ENCODE peak calls at places on chromosomes 2 and 18, in four cellular contexts. One of them, this sample, is unnamed.

GRCh38 chr2:233426619-233427342 is 72.5 kb downstream of the DGKD start:
- DNase-seq in anterior cingulate cortex: no peak
- DNase-seq in T-cell: no peak
- DNase-seq in CD4-positive, alpha-beta memory T cell: no peak
- DNase-seq in this sample: peak

GRCh38 chr2:186274936-186275575 is 211.0 kb upstream of the ZC3H15 start:
- DNase-seq in CD4-positive, alpha-beta memory T cell: no peak
- DNase-seq in T-cell: no peak
- DNase-seq in anterior cingulate cortex: no peak
- DNase-seq in this sample: no peak

GRCh38 chr2:153875801-153876466 is 4.2 kb downstream of the GALNT13 start:
- DNase-seq in CD4-positive, alpha-beta memory T cell: no peak
- DNase-seq in anterior cingulate cortex: no peak
- DNase-seq in T-cell: no peak
- DNase-seq in this sample: no peak

GRCh38 chr2:71126957-71127356 is 3.1 kb downstream of the MCEE start:
- DNase-seq in CD4-positive, alpha-beta memory T cell: no peak
- DNase-seq in T-cell: no peak
- DNase-seq in anterior cingulate cortex: no peak
- DNase-seq in this sample: no peak

GRCh38 chr2:69450735-69451416 is 13.6 kb upstream of the NFU1 start:
- DNase-seq in anterior cingulate cortex: no peak
- DNase-seq in CD4-positive, alpha-beta memory T cell: no peak
- DNase-seq in T-cell: no peak
- DNase-seq in this sample: no peak

GRCh38 chr2:187593697-187594096 is 39.5 kb upstream of the TFPI start:
- DNase-seq in anterior cingulate cortex: no peak
- DNase-seq in T-cell: no peak
- DNase-seq in CD4-positive, alpha-beta memory T cell: no peak
- DNase-seq in this sample: no peak

GRCh38 chr18:7028625-7029024 is 89.0 kb downstream of the LAMA1 start:
- DNase-seq in CD4-positive, alpha-beta memory T cell: no peak
- DNase-seq in anterior cingulate cortex: no peak
- DNase-seq in T-cell: no peak
- DNase-seq in this sample: no peak

GRCh38 chr2:6425037-6425436 is 440.7 kb downstream of the CMPK2 start:
- DNase-seq in CD4-positive, alpha-beta memory T cell: no peak
- DNase-seq in anterior cingulate cortex: no peak
- DNase-seq in T-cell: no peak
- DNase-seq in this sample: no peak

GRCh38 chr2:120985174-120985996 is 249.7 kb downstream of the GLI2 start:
- DNase-seq in anterior cingulate cortex: no peak
- DNase-seq in CD4-positive, alpha-beta memory T cell: no peak
- DNase-seq in T-cell: no peak
- DNase-seq in this sample: no peak

GRCh38 chr2:239349448-239350135 is 51.2 kb downstream of the HDAC4 start:
- DNase-seq in CD4-positive, alpha-beta memory T cell: no peak
- DNase-seq in anterior cingulate cortex: no peak
- DNase-seq in T-cell: no peak
- DNase-seq in this sample: no peak

GRCh38 chr18:48730010-48730409 is 191.2 kb downstream of the CTIF start:
- DNase-seq in T-cell: no peak
- DNase-seq in anterior cingulate cortex: no peak
- DNase-seq in CD4-positive, alpha-beta memory T cell: no peak
- DNase-seq in this sample: no peak

GRCh38 chr2:121521359-121521758 is 9.3 kb upstream of the RNU4ATAC start:
- DNase-seq in T-cell: no peak
- DNase-seq in CD4-positive, alpha-beta memory T cell: no peak
- DNase-seq in anterior cingulate cortex: peak
- DNase-seq in this sample: no peak

GRCh38 chr2:4412637-4413187 is 709.3 kb downstream of the DCDC2C start:
- DNase-seq in anterior cingulate cortex: no peak
- DNase-seq in T-cell: no peak
- DNase-seq in CD4-positive, alpha-beta memory T cell: no peak
- DNase-seq in this sample: no peak

GRCh38 chr2:96095116-96095636 is 21.2 kb downstream of the ADRA2B start:
- DNase-seq in CD4-positive, alpha-beta memory T cell: no peak
- DNase-seq in T-cell: no peak
- DNase-seq in anterior cingulate cortex: no peak
- DNase-seq in this sample: no peak

GRCh38 chr2:112031473-112031872 is 23.6 kb upstream of the TMEM87B start:
- DNase-seq in CD4-positive, alpha-beta memory T cell: no peak
- DNase-seq in anterior cingulate cortex: no peak
- DNase-seq in T-cell: no peak
- DNase-seq in this sample: no peak

GRCh38 chr2:205892141-205893064 is 193.6 kb downstream of the INO80D start:
- DNase-seq in CD4-positive, alpha-beta memory T cell: no peak
- DNase-seq in anterior cingulate cortex: peak
- DNase-seq in T-cell: no peak
- DNase-seq in this sample: no peak

GRCh38 chr18:45248240-45248903 is 366.9 kb upstream of the SLC14A2 start:
- DNase-seq in T-cell: no peak
- DNase-seq in CD4-positive, alpha-beta memory T cell: no peak
- DNase-seq in anterior cingulate cortex: peak
- DNase-seq in this sample: no peak

GRCh38 chr2:23988371-23988770 is 21.5 kb upstream of the MFSD2B start:
- DNase-seq in T-cell: no peak
- DNase-seq in anterior cingulate cortex: no peak
- DNase-seq in CD4-positive, alpha-beta memory T cell: peak
- DNase-seq in this sample: no peak

GRCh38 chr18:39946623-39947061 is 2008.4 kb upstream of the PIK3C3 start:
- DNase-seq in anterior cingulate cortex: no peak
- DNase-seq in T-cell: no peak
- DNase-seq in CD4-positive, alpha-beta memory T cell: no peak
- DNase-seq in this sample: peak

GRCh38 chr2:16546128-16546754 is 119.4 kb downstream of the CYRIA start:
- DNase-seq in CD4-positive, alpha-beta memory T cell: peak
- DNase-seq in T-cell: no peak
- DNase-seq in anterior cingulate cortex: no peak
- DNase-seq in this sample: no peak

GRCh38 chr18:55464581-55464980 is 123.4 kb downstream of the TCF4 start:
- DNase-seq in CD4-positive, alpha-beta memory T cell: no peak
- DNase-seq in anterior cingulate cortex: no peak
- DNase-seq in T-cell: no peak
- DNase-seq in this sample: no peak

GRCh38 chr2:120847700-120848321 is 112.1 kb downstream of the GLI2 start:
- DNase-seq in CD4-positive, alpha-beta memory T cell: no peak
- DNase-seq in anterior cingulate cortex: peak
- DNase-seq in T-cell: no peak
- DNase-seq in this sample: no peak

GRCh38 chr18:55786651-55787272 is 198.8 kb upstream of the TCF4 start:
- DNase-seq in CD4-positive, alpha-beta memory T cell: no peak
- DNase-seq in anterior cingulate cortex: no peak
- DNase-seq in T-cell: no peak
- DNase-seq in this sample: no peak

GRCh38 chr2:102391530-102391929 is 31.4 kb upstream of the IL18RAP start:
- DNase-seq in anterior cingulate cortex: no peak
- DNase-seq in T-cell: no peak
- DNase-seq in CD4-positive, alpha-beta memory T cell: peak
- DNase-seq in this sample: no peak

GRCh38 chr2:191321861-191322662 is 76.9 kb downstream of the MYO1B start:
- DNase-seq in anterior cingulate cortex: no peak
- DNase-seq in CD4-positive, alpha-beta memory T cell: peak
- DNase-seq in T-cell: no peak
- DNase-seq in this sample: peak

This sample was measured in T1000.